ENCODE peak calls at places on chromosomes 16 and 17, in four cellular contexts. X is GM12878, L is HepG2, R is K562. Y is an unnamed sample.

GRCh38 chr17:77540531-77540930 is 399.8 kb downstream of the SEC14L1 start:
- DNase-seq in X (no peak), L (no peak), R (no peak), Y (no peak)

GRCh38 chr16:90031931-90032663 is 12.8 kb upstream of the DBNDD1 start:
- DNase-seq in X (no peak), L (no peak), R (no peak), Y (peak; percentile 78)

GRCh38 chr17:50210249-50211225 is 9.1 kb upstream of the COL1A1 start:
- DNase-seq in X (no peak), L (peak; percentile 77), R (peak; percentile 76), Y (peak; percentile 75)

GRCh38 chr17:64115043-64115698 is 14.8 kb downstream of the ERN1 start:
- DNase-seq in X (no peak), L (no peak), R (no peak), Y (no peak)

GRCh38 chr16:1929105-1929504 is 10.9 kb upstream of the HS3ST6 start:
- DNase-seq in X (no peak), L (no peak), R (peak; percentile 62), Y (peak; percentile 87)

GRCh38 chr17:76461765-76462555 is 5.4 kb upstream of the AANAT start:
- DNase-seq in X (no peak), L (no peak), R (no peak), Y (no peak)

GRCh38 chr17:38867179-38867994 is 2.5 kb upstream of the LASP1 start:
- DNase-seq in X (peak; percentile 73), L (peak; percentile 77), R (peak; percentile 51), Y (no peak)

GRCh38 chr16:9262941-9263340 is 171.5 kb downstream of the HAPSTR1 start:
- DNase-seq in X (no peak), L (no peak), R (no peak), Y (no peak)

GRCh38 chr16:89370601-89371000 is 119.8 kb downstream of the ANKRD11 start:
- DNase-seq in X (no peak), L (no peak), R (no peak), Y (no peak)

GRCh38 chr17:55903028-55903690 is 152.3 kb downstream of the PCTP start:
- DNase-seq in X (no peak), L (no peak), R (no peak), Y (no peak)

GRCh38 chr17:64256913-64257807 is 5.9 kb downstream of the TEX2 start:
- DNase-seq in X (no peak), L (no peak), R (no peak), Y (no peak)

GRCh38 chr16:9412362-9413311 is 321.2 kb downstream of the HAPSTR1 start:
- DNase-seq in X (no peak), L (no peak), R (no peak), Y (no peak)

GRCh38 chr16:495127-495748 is 32.3 kb upstream of the CAPN15 start:
- DNase-seq in X (no peak), L (peak; percentile 59), R (peak; percentile 37), Y (peak; percentile 69)

GRCh38 chr16:87441886-87442580 is 49.9 kb downstream of the MAP1LC3B start:
- DNase-seq in X (no peak), L (no peak), R (no peak), Y (no peak)

GRCh38 chr17:15377608-15378007 is 36.2 kb upstream of the TEKT3 start:
- DNase-seq in X (no peak), L (peak; percentile 89), R (no peak), Y (no peak)
- TF ChIP-seq RAD21 in X (no peak), L (no peak), R (no peak), Y (no peak)

GRCh38 chr16:67258160-67258835 is 9.5 kb downstream of the SLC9A5 start:
- DNase-seq in X (no peak), L (no peak), R (no peak), Y (no peak)
- TF ChIP-seq FOXM1 in X (no peak), L (no peak), R (no peak), Y (no peak)

DNA sequence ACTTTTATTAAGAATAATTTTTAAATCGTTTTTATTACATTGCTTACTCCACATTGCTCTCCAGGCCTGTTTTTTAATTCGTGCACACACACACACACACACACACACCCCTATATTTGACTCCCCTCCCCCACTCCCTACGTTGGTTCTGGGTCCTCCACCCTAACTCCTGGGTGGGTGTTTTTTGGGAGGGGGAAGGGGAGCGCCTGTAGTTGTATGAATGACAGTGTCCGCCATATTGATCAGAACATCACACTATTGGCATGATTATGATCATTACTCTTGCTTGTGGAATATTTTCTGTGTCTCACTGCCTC is 1.3 kb downstream of the GNAO1 start:
- DNase-seq in X (no peak), L (no peak), R (no peak), Y (no peak)
- TF ChIP-seq CTCF in X (no peak), L (no peak), R (no peak), Y (no peak)

GRCh38 chr17:4497101-4497824 is 1.4 kb upstream of the SPNS2 start:
- DNase-seq in X (peak; percentile 21), L (no peak), R (no peak), Y (no peak)
- TF ChIP-seq RAD21 in X (no peak), L (no peak), R (no peak), Y (no peak)

GRCh38 chr17:48127371-48128051 is 19.9 kb downstream of the SNX11 start:
- DNase-seq in X (no peak), L (no peak), R (no peak), Y (no peak)
- TF ChIP-seq FOXM1 in X (no peak), L (no peak), R (no peak), Y (no peak)

GRCh38 chr16:78976212-78976611 is 624.3 kb downstream of the MAF start:
- DNase-seq in X (no peak), L (no peak), R (no peak), Y (no peak)

GRCh38 chr16:78973041-78973440 is 627.5 kb downstream of the MAF start:
- DNase-seq in X (no peak), L (no peak), R (no peak), Y (no peak)

GRCh38 chr16:78967948-78968347 is 632.6 kb downstream of the MAF start:
- DNase-seq in X (no peak), L (no peak), R (no peak), Y (no peak)

DNA sequence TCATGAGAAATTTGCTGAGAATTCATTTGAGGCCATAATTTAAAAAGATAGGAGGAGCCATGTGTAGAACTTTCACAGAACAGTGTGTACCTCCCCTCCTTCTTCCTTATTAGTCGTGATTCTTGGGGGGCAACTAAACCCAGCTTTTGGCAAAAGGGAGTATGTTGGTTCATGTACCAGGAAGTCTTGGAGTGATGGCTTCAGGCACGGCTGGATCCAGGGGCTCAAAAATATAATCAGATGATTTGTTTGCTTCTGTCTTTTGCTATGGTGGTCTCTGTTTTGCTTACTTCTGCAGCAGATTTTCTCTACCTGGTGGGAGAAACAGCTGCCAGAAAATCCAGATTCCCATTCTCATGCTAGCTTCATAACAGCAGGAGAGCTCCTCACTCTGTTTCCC is 629.9 kb downstream of the MAF start:
- DNase-seq in X (no peak), L (no peak), R (no peak), Y (no peak)
- TF ChIP-seq CTCF in X (no peak), L (no peak), R (no peak), Y (no peak)

DNA sequence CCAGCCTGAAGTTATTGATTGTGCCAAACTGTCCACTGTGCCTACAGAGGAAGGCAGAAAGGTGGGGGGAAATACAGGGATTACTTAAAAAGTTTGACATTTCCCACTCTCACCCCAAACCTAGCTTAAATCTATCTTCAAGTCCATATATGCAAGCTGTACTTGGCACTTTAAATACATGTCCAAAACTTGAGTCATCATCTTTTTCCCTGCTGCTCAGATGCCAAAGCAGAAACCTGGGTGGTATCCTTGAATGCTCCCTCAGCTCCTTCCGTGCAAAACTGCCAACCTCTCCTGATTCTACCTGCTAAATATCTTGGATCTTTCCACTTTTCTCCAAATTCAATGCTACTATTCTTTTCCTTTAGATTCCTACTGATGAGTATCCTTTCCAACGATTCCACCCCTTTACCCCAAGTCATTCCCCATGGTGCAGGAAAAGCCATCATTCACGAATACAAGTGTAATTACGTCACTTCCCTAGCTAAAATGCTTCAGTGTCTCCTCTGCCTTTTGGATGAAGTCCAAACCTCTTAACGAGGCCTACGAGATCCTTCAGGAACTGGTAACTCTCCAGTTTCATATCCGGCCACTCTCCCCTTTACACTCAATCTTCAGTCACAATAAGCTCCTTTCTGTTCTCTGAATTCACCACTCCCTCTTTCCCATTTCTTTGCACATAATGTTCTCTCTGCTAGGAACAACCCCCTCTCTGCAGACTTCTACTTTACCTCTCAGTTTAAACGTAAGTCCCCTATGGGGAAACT is 9.3 kb downstream of the BECN1 start:
- DNase-seq in X (no peak), L (no peak), R (no peak), Y (no peak)
- TF ChIP-seq RAD21 in X (no peak), L (no peak), R (no peak), Y (no peak)

GRCh38 chr17:17768415-17769088 is 68.2 kb downstream of the SREBF1 start:
- DNase-seq in X (no peak), L (no peak), R (no peak), Y (peak; percentile 69)
- TF ChIP-seq FOXM1 in X (no peak), L (no peak), R (no peak), Y (no peak)

DNA sequence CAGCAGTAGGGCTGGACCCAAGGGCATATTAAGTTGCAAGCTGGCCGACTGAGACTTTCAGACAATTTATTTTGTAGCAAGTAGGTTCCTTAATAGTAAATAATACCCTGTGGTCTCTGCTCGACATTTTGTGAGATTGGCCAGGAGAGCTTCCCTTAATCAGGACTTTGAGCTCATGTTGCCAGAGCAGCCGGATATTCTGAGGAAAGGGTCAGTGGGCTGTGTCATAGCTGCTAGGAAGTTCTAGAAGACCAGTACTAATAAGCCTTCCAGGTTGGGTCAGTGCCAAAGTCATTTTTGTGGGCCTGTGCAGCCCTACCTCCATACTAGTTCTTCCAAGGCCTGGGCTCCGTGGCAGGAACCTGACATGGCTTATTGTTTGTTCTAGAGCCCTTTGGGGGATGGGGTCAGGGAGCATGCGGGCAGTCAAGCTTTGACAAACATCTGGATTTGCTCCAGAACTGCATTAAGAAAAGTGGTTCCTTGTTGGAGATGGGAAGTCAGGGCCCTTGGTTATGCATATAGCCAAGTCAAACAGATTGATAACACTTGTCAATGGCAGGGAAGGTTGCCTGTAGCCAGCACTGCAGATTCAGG is 7.5 kb downstream of the ALKBH5 start:
- DNase-seq in X (no peak), L (peak; percentile 74), R (no peak), Y (no peak)
- TF ChIP-seq CTCF in X (no peak), L (no peak), R (no peak), Y (no peak)

GRCh38 chr16:81469183-81469677 is 24.6 kb downstream of the CMIP start:
- DNase-seq in X (no peak), L (no peak), R (no peak), Y (no peak)
- TF ChIP-seq RAD21 in X (no peak), L (no peak), R (no peak), Y (no peak)

Y was measured in SK-N-SH.